ENCODE peak calls at places on chromosomes 4 and X, in seven cellular contexts. P is ovary, X is A549, O is IMR-90, W is left ventricle myocardium inferior, Z is lung, C is GM23248. Q is an unnamed sample.

GRCh38 chr4:122577808-122578781 is 42.8 kb downstream of the IL21 start:
- DNase-seq in P (no peak), X (peak), O (peak), W (no peak), Z (no peak), C (peak), Q (peak)

GRCh38 chr4:164251257-164251656 is 502.7 kb upstream of the SMIM31 start:
- DNase-seq in P (no peak), X (no peak), O (no peak), W (no peak), Z (no peak), C (no peak), Q (no peak)

GRCh38 chrX:1466971-1467561 is 14.4 kb upstream of the ASMTL start:
- DNase-seq in P (no peak), X (no peak), O (no peak), W (no peak), Z (peak), C (no peak), Q (no peak)

GRCh38 chr4:168853770-168854169 is 156.3 kb downstream of the CBR4 start:
- DNase-seq in P (no peak), X (no peak), O (no peak), W (no peak), Z (no peak), C (no peak), Q (no peak)

GRCh38 chr4:110527156-110527555 is 51.2 kb downstream of the ENPEP start:
- DNase-seq in P (no peak), X (no peak), O (no peak), W (no peak), Z (no peak), C (no peak), Q (no peak)

GRCh38 chr4:96170198-96170597 is 330.3 kb downstream of the PDHA2 start:
- DNase-seq in P (no peak), X (peak), O (no peak), W (no peak), Z (no peak), C (no peak), Q (no peak)

GRCh38 chr4:28774344-28774743 is 1913.7 kb downstream of the STIM2 start:
- DNase-seq in P (no peak), X (no peak), O (no peak), W (no peak), Z (no peak), C (no peak), Q (no peak)

GRCh38 chr4:170497105-170497504 is 407.3 kb upstream of the AADAT start:
- DNase-seq in P (no peak), X (peak), O (no peak), W (no peak), Z (no peak), C (peak), Q (peak)

GRCh38 chr4:156576946-156577345 is 394.7 kb downstream of the PDGFC start:
- DNase-seq in P (no peak), X (no peak), O (no peak), W (no peak), Z (no peak), C (no peak), Q (peak)

GRCh38 chr4:182297659-182298058 is 54.5 kb downstream of the TENM3 start:
- DNase-seq in P (no peak), X (no peak), O (peak), W (no peak), Z (no peak), C (no peak), Q (peak)

GRCh38 chr4:75800972-75801371 is 76.6 kb downstream of the USO1 start:
- DNase-seq in P (no peak), X (no peak), O (peak), W (no peak), Z (no peak), C (peak), Q (no peak)

GRCh38 chr4:18075823-18076433 is 54.4 kb upstream of the LCORL start:
- DNase-seq in P (no peak), X (peak), O (peak), W (peak), Z (no peak), C (peak), Q (no peak)

GRCh38 chr4:53365121-53365485 is 758 bp downstream of the SCFD2 start:
- DNase-seq in P (no peak), X (no peak), O (peak), W (no peak), Z (no peak), C (peak), Q (peak)

GRCh38 chr4:137213372-137214173 is 318.7 kb downstream of the PCDH18 start:
- DNase-seq in P (no peak), X (no peak), O (peak), W (no peak), Z (no peak), C (peak), Q (peak)

GRCh38 chrX:110691446-110691845 is 104.2 kb downstream of the CHRDL1 start:
- DNase-seq in P (no peak), X (no peak), O (no peak), W (no peak), Z (no peak), C (peak), Q (no peak)

GRCh38 chr4:123564758-123565346 is 168.3 kb downstream of the SPRY1 start:
- DNase-seq in P (peak), X (peak), O (peak), W (no peak), Z (peak), C (peak), Q (peak)

GRCh38 chrX:153441296-153441695 is 4.6 kb downstream of the TREX2 start:
- DNase-seq in P (no peak), X (no peak), O (no peak), W (no peak), Z (no peak), C (no peak), Q (no peak)

GRCh38 chr4:143344011-143344410 is 7.3 kb downstream of the GAB1 start:
- DNase-seq in P (no peak), X (no peak), O (no peak), W (no peak), Z (no peak), C (no peak), Q (no peak)
- H3K4me3 ChIP-seq in P (no peak), X (no peak), O (no peak), W (no peak), Z (no peak), C (no peak), Q (no peak)

GRCh38 chr4:3867403-3868100 is 101.4 kb downstream of the ADRA2C start:
- DNase-seq in P (no peak), X (no peak), O (no peak), W (no peak), Z (no peak), C (no peak), Q (no peak)
- H3K4me3 ChIP-seq in P (no peak), X (no peak), O (no peak), W (no peak), Z (no peak), C (no peak), Q (no peak)

DNA sequence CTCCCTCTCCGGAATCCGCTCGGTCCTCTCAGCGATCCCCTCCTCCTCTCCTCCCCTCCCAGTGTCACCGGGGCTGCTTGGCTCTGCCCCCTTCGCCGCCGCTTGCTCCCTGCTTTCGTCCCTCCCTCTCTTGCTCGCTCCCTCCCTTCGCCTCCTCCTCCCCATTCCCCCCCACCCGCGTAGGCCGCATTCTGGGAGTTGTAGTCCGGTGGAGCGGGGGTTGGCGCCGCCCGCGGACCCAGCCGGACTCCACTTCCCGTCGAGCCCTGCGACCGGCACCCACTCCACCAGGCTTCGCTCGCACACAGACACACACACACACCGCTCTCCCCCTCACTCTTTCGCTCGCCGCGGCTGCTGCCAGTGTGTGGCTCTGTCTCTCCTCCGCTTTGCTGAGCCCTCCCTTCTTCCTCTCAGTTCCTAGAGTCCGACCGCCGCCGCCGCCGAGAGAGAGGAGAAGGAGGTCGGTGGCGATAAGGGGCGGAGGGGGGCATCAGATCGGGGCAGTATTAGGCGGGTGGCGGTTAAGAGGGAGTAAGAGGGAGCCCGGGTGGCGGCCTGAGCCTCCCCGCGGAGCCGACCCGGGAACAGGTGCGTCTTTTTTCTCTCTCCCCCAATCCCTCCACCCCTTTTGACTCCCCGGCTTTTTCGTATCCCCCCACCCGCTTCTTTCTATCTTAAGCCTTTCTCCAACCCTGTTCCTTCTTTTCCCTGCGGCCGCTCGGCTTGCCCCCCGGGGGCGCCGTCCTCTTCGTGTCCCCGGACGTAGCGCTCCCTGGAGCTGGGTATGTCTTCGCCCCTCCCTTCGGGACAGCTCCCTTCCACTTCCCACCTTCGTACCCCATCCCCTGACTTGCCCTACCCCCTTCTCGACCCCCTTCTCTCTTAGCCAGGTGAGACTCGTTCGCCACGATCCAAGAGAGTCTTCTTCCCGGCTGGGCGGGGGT is at the start of gene BCORL1:
- DNase-seq in P (peak), X (peak), O (peak), W (peak), Z (peak), C (peak), Q (peak)
- H3K4me3 ChIP-seq in P (peak), X (no peak), O (peak), W (no peak), Z (peak), C (peak), Q (peak)

DNA sequence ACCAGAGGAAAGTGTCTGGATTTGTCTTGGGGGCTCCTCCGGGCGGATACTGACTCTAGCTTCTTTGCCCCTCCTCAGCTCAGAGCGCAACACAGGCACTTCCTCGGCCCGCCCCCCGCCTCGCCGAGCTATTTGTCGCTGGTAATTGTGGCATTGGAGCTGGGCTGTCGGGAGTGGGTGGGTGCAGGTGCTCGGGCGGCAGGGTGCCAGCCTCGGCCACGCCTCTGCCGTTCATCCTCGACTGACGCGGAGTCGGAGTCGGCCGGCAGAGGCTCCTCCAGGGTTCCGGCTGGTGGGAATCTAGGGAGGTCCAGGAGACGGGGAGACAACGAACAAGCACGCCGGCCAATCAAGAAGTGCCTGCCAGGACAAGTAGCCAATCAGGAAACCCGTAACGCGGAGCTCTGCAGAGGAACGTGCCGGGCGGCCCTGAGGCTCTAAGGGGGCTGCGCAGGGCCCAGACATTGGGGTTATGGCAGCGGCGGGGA is 3.9 kb upstream of the SYN1 start:
- DNase-seq in P (peak), X (peak), O (peak), W (peak), Z (no peak), C (peak), Q (peak)
- H3K4me3 ChIP-seq in P (no peak), X (peak), O (peak), W (peak), Z (no peak), C (peak), Q (peak)

GRCh38 chrX:119693996-119694451 is 1.1 kb upstream of the SEPTIN6 start:
- DNase-seq in P (no peak), X (no peak), O (no peak), W (no peak), Z (no peak), C (no peak), Q (no peak)
- H3K4me3 ChIP-seq in P (no peak), X (no peak), O (no peak), W (peak), Z (no peak), C (no peak), Q (no peak)

DNA sequence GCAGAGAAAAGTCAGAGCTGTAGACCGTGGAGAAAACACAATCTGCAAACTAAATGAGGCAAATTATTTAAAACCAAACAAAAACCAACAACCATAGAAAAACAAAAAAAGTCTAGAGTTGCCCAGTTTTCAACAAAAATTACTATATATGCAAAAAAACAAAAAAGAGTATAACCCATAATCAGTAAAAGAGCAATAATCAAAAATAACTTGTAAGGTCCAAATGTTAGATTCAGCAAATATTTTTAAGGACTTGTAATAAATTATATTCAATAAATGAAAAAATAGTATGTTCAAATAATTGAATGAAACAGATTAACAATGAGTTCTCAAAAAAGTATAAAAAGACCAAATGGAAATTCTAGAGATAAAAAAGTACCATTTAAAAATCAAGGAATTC is 130.5 kb downstream of the LRBA start:
- DNase-seq in P (no peak), X (no peak), O (no peak), W (no peak), Z (no peak), C (no peak), Q (no peak)
- H3K4me3 ChIP-seq in P (no peak), X (peak), O (no peak), W (no peak), Z (no peak), C (peak), Q (peak)

GRCh38 chr4:38855466-38855865 is 1.2 kb downstream of the TLR6 start:
- DNase-seq in P (no peak), X (no peak), O (no peak), W (no peak), Z (no peak), C (no peak), Q (no peak)

GRCh38 chr4:38858097-38858420 is 1.4 kb upstream of the TLR6 start:
- DNase-seq in P (no peak), X (no peak), O (no peak), W (no peak), Z (no peak), C (no peak), Q (no peak)

GRCh38 chr4:38856046-38856445 is 571 bp downstream of the TLR6 start:
- DNase-seq in P (no peak), X (peak), O (no peak), W (no peak), Z (no peak), C (no peak), Q (no peak)

GRCh38 chr4:38857354-38858096 is 908 bp upstream of the TLR6 start:
- DNase-seq in P (no peak), X (peak), O (peak), W (peak), Z (peak), C (peak), Q (peak)

DNA sequence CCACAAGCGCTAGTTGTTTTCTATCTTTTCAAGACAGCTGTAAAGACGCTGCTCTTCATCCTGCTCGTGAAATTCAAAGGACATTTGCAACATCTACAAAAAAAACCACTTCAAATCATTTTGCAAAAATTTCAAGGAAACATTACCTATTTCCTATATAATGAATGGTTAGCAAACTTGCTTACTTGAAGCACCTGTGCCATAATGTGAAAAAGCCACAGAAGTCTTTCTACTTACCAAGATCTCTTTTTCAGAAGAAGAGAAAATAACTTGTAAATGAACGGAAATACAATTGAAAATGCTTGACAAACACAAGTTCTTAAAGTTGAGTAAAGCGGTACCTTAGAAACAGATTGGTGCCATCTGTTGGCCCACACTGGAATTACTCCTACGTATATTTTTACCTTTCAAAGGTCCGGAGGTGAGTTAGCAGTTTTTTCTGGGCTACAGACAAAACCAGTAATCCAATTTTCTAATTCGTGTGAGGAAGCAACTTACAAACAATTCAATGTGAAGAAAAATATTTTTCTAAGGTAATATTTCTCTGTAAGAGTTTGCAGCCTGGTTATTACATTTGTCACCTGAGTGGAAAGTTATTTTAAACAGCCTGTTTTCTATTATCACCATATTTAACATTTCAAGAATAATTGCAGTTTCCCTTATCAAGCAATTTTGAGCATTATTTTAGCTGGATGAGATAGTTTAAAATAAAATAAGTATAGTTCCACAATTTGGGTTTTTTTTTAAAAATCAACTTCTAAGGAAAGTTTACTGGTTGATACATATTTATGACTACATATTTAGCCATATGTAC is at the start of gene TLR6:
- DNase-seq in P (no peak), X (peak), O (peak), W (no peak), Z (peak), C (peak), Q (peak)
- H3K4me3 ChIP-seq in P (peak), X (peak), O (peak), W (peak), Z (no peak), C (peak), Q (peak)

DNA sequence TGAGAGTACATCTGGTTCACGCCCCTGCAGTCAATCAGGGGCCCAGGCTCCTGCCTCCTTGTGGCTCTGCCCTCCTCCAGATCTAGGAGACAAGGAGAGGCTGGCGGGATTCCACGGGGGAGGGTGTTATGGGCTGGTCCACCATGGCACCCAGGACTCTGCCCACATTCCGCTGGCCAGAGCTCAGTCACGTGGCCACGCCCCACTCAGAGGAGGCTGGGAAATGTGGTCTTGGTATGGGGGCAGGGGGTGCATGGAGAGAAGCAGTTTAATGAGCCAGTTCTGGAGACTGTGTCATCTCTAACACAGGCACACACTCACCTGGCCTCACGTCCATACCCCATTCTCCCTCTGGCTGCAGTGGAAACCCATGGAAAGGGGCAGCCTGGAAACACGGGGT is 31.5 kb upstream of the PSAPL1 start:
- DNase-seq in P (no peak), X (no peak), O (no peak), W (no peak), Z (no peak), C (no peak), Q (no peak)
- H3K4me3 ChIP-seq in P (no peak), X (no peak), O (no peak), W (no peak), Z (no peak), C (no peak), Q (no peak)

GRCh38 chrX:150548684-150549083 is 19.7 kb upstream of the MTM1 start:
- DNase-seq in P (no peak), X (no peak), O (peak), W (no peak), Z (no peak), C (peak), Q (peak)

GRCh38 chrX:150544835-150545790 is 23.3 kb upstream of the MTM1 start:
- DNase-seq in P (peak), X (no peak), O (no peak), W (no peak), Z (no peak), C (no peak), Q (no peak)

GRCh38 chrX:150548251-150548650 is 20.2 kb upstream of the MTM1 start:
- DNase-seq in P (no peak), X (no peak), O (no peak), W (no peak), Z (no peak), C (no peak), Q (no peak)

GRCh38 chrX:150546711-150547153 is 21.7 kb upstream of the MTM1 start:
- DNase-seq in P (peak), X (no peak), O (no peak), W (no peak), Z (no peak), C (peak), Q (no peak)

DNA sequence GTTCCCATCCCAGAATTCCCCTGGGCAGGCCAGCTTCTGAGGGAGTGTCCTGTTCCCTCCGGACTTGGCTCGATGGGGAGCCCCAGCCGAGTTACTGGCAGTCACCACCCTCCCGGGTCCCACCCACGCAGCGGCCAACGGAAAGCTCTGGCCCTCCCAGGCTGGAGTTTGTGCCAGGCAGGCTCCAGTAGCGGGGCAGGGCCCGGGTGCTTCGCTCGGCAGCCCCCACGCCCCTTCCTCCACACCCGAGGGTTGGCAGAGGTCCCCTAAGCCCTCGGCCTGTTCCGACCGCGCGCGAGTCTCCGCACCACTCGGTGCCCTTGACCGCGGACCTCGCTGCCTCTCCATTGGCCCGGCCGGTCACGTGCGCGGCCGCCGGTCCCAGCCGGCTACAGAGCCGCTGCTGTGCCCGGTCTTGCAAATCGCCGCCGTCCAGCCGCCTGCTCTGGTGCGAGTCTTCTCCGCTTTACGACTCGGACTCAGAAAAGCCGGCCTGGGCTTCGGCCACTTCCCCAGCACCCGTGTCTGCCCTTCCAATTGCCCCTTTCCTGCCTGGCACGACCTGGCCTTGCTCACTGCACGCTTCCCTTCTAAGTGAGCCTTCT is 20.8 kb upstream of the MTM1 start:
- DNase-seq in P (peak), X (peak), O (no peak), W (peak), Z (peak), C (peak), Q (peak)
- H3K4me3 ChIP-seq in P (peak), X (peak), O (peak), W (peak), Z (no peak), C (peak), Q (peak)

Q was measured in adipocyte.